ENCODE peak calls at places on chromosomes 2 and 18, in seven cellular contexts. One of them, this sample, is unnamed.

GRCh38 chr2:237322564-237322963 is 91.4 kb downstream of the COL6A3 start:
- DNase-seq in IMR-90: no peak
- DNase-seq in neuronal stem cell: no peak
- DNase-seq in trophoblast cell: no peak
- DNase-seq in mesendoderm: peak; percentile 37
- DNase-seq in mesenchymal stem cell: no peak
- DNase-seq in H1: no peak
- DNase-seq in this sample: peak; percentile 59

GRCh38 chr2:137806102-137806805 is 158.0 kb upstream of the HNMT start:
- DNase-seq in IMR-90: no peak
- DNase-seq in neuronal stem cell: no peak
- DNase-seq in trophoblast cell: no peak
- DNase-seq in mesendoderm: no peak
- DNase-seq in mesenchymal stem cell: no peak
- DNase-seq in H1: no peak
- DNase-seq in this sample: no peak

GRCh38 chr18:21662591-21662990 is 42.0 kb downstream of the ABHD3 start:
- DNase-seq in IMR-90: no peak
- DNase-seq in neuronal stem cell: no peak
- DNase-seq in trophoblast cell: no peak
- DNase-seq in mesendoderm: no peak
- DNase-seq in mesenchymal stem cell: no peak
- DNase-seq in H1: no peak
- DNase-seq in this sample: no peak

GRCh38 chr2:169108098-169108884 is 38.9 kb downstream of the DHRS9 start:
- DNase-seq in IMR-90: no peak
- DNase-seq in neuronal stem cell: no peak
- DNase-seq in trophoblast cell: no peak
- DNase-seq in mesendoderm: no peak
- DNase-seq in mesenchymal stem cell: no peak
- DNase-seq in H1: no peak
- DNase-seq in this sample: no peak

GRCh38 chr2:191638079-191638801 is 39.7 kb upstream of the NABP1 start:
- DNase-seq in IMR-90: no peak
- DNase-seq in neuronal stem cell: no peak
- DNase-seq in trophoblast cell: peak; percentile 63
- DNase-seq in mesendoderm: peak; percentile 32
- DNase-seq in mesenchymal stem cell: peak; percentile 63
- DNase-seq in H1: no peak
- DNase-seq in this sample: no peak

GRCh38 chr2:237665713-237666143 is 38.3 kb downstream of the LRRFIP1 start:
- DNase-seq in IMR-90: no peak
- DNase-seq in neuronal stem cell: peak; percentile 40
- DNase-seq in trophoblast cell: no peak
- DNase-seq in mesendoderm: peak; percentile 89
- DNase-seq in mesenchymal stem cell: no peak
- DNase-seq in H1: no peak
- DNase-seq in this sample: peak; percentile 68

GRCh38 chr2:101427743-101428142 is 40.4 kb upstream of the CREG2 start:
- DNase-seq in IMR-90: no peak
- DNase-seq in neuronal stem cell: no peak
- DNase-seq in trophoblast cell: no peak
- DNase-seq in mesendoderm: no peak
- DNase-seq in mesenchymal stem cell: no peak
- DNase-seq in H1: no peak
- DNase-seq in this sample: no peak

GRCh38 chr18:38750786-38751185 is 1185.2 kb upstream of the CELF4 start:
- DNase-seq in IMR-90: no peak
- DNase-seq in neuronal stem cell: no peak
- DNase-seq in trophoblast cell: no peak
- DNase-seq in mesendoderm: no peak
- DNase-seq in mesenchymal stem cell: no peak
- DNase-seq in H1: no peak
- DNase-seq in this sample: no peak

GRCh38 chr18:58419587-58420199 is 209.2 kb downstream of the ALPK2 start:
- DNase-seq in IMR-90: no peak
- DNase-seq in neuronal stem cell: no peak
- DNase-seq in trophoblast cell: no peak
- DNase-seq in mesendoderm: no peak
- DNase-seq in mesenchymal stem cell: no peak
- DNase-seq in H1: no peak
- DNase-seq in this sample: no peak

GRCh38 chr2:66575625-66576371 is 140.9 kb downstream of the MEIS1 start:
- DNase-seq in IMR-90: peak; percentile 70
- DNase-seq in neuronal stem cell: peak; percentile 56
- DNase-seq in trophoblast cell: no peak
- DNase-seq in mesendoderm: peak; percentile 59
- DNase-seq in mesenchymal stem cell: peak; percentile 56
- DNase-seq in H1: no peak
- DNase-seq in this sample: peak; percentile 55

GRCh38 chr2:120741514-120742448 is 6.1 kb downstream of the GLI2 start:
- DNase-seq in IMR-90: no peak
- DNase-seq in neuronal stem cell: peak; percentile 69
- DNase-seq in trophoblast cell: no peak
- DNase-seq in mesendoderm: peak; percentile 65
- DNase-seq in mesenchymal stem cell: peak; percentile 63
- DNase-seq in H1: no peak
- DNase-seq in this sample: peak; percentile 45

GRCh38 chr2:85423525-85423924 is 5.0 kb downstream of the SH2D6 start:
- DNase-seq in IMR-90: no peak
- DNase-seq in neuronal stem cell: no peak
- DNase-seq in trophoblast cell: no peak
- DNase-seq in mesendoderm: no peak
- DNase-seq in mesenchymal stem cell: no peak
- DNase-seq in H1: no peak
- DNase-seq in this sample: no peak

GRCh38 chr2:189661957-189662321 is 680 bp downstream of the ASNSD1 start:
- DNase-seq in IMR-90: no peak
- DNase-seq in neuronal stem cell: no peak
- DNase-seq in trophoblast cell: no peak
- DNase-seq in mesendoderm: no peak
- DNase-seq in mesenchymal stem cell: no peak
- DNase-seq in H1: no peak
- DNase-seq in this sample: no peak

GRCh38 chr18:477565-477964 is 22.9 kb downstream of the COLEC12 start:
- DNase-seq in IMR-90: no peak
- DNase-seq in neuronal stem cell: no peak
- DNase-seq in trophoblast cell: no peak
- DNase-seq in mesendoderm: peak; percentile 64
- DNase-seq in mesenchymal stem cell: no peak
- DNase-seq in H1: no peak
- DNase-seq in this sample: peak; percentile 43

GRCh38 chr2:145595296-145595695 is 1075.4 kb upstream of the ZEB2 start:
- DNase-seq in IMR-90: no peak
- DNase-seq in neuronal stem cell: no peak
- DNase-seq in trophoblast cell: no peak
- DNase-seq in mesendoderm: no peak
- DNase-seq in mesenchymal stem cell: peak; percentile 64
- DNase-seq in H1: no peak
- DNase-seq in this sample: no peak

GRCh38 chr2:235713244-235713643 is 219.4 kb downstream of the AGAP1 start:
- DNase-seq in IMR-90: no peak
- DNase-seq in neuronal stem cell: no peak
- DNase-seq in trophoblast cell: no peak
- DNase-seq in mesendoderm: no peak
- DNase-seq in mesenchymal stem cell: no peak
- DNase-seq in H1: no peak
- DNase-seq in this sample: no peak

GRCh38 chr2:235719146-235719942 is 225.5 kb downstream of the AGAP1 start:
- DNase-seq in IMR-90: peak; percentile 66
- DNase-seq in neuronal stem cell: no peak
- DNase-seq in trophoblast cell: no peak
- DNase-seq in mesendoderm: no peak
- DNase-seq in mesenchymal stem cell: no peak
- DNase-seq in H1: no peak
- DNase-seq in this sample: no peak

GRCh38 chr2:235716875-235717496 is 223.1 kb downstream of the AGAP1 start:
- DNase-seq in IMR-90: peak; percentile 45
- DNase-seq in neuronal stem cell: no peak
- DNase-seq in trophoblast cell: peak; percentile 9
- DNase-seq in mesendoderm: no peak
- DNase-seq in mesenchymal stem cell: peak; percentile 64
- DNase-seq in H1: no peak
- DNase-seq in this sample: no peak

GRCh38 chr2:235712176-235712575 is 218.3 kb downstream of the AGAP1 start:
- DNase-seq in IMR-90: no peak
- DNase-seq in neuronal stem cell: no peak
- DNase-seq in trophoblast cell: no peak
- DNase-seq in mesendoderm: no peak
- DNase-seq in mesenchymal stem cell: no peak
- DNase-seq in H1: no peak
- DNase-seq in this sample: no peak

DNA sequence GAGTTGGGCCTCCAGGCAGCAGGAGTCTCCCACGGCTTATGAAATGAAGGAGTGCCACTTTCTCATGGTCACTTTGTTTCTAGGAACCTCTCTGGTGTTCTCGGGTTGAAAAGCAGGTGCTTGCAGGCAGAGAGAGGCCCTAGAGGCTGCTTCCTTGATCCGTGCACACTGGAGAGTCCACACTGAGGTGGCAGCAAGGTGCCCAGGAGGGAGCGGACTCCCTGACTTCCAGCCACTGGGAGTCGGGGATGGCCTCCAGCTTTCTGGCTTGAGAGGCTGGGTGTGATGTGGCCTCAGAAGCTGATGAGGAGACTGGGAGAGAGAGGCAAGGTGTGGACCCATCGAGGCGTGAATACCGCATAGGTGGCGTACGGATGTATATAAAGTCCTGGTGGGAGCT is 221.8 kb downstream of the AGAP1 start:
- DNase-seq in IMR-90: no peak
- DNase-seq in neuronal stem cell: no peak
- DNase-seq in trophoblast cell: no peak
- DNase-seq in mesendoderm: no peak
- DNase-seq in mesenchymal stem cell: no peak
- DNase-seq in H1: no peak
- DNase-seq in this sample: no peak
- H3K79me1 ChIP-seq in IMR-90: no peaks in the 10 kb centered on the region
- H3K79me1 ChIP-seq in neuronal stem cell: peaks cover 6% of the 10 kb centered on the region
- H3K79me1 ChIP-seq in trophoblast cell: no peaks in the 10 kb centered on the region
- H3K79me1 ChIP-seq in mesendoderm: no peaks in the 10 kb centered on the region
- H3K79me1 ChIP-seq in mesenchymal stem cell: peaks cover 48% of the 10 kb centered on the region
- H3K79me1 ChIP-seq in H1: peaks cover 4% of the 10 kb centered on the region
- H3K79me1 ChIP-seq in this sample: no peaks in the 10 kb centered on the region

DNA sequence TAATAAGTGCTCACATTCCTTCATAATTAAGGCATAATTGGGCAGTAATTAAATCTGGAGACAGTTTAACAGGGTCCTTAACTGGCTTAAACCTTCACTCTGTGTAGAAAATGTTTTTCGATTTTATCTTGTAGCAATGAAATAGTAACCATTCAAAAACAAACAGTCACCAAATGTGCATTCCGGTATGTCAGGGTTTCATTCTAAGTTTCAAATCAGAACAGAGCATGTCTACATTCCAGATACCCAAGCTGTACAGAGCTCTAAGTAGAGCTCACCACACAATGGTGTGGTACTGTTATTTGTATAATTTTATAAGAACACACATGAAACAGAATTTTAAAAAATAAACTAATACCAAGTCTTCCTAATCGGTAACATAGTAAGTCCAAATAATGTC is 52.6 kb downstream of the SMAD2 start:
- DNase-seq in IMR-90: peak; percentile 29
- DNase-seq in neuronal stem cell: no peak
- DNase-seq in trophoblast cell: peak; percentile 3
- DNase-seq in mesendoderm: no peak
- DNase-seq in mesenchymal stem cell: no peak
- DNase-seq in H1: no peak
- DNase-seq in this sample: no peak
- H2AK5ac ChIP-seq in IMR-90: no peak overlapping the region
- H2AK5ac ChIP-seq in neuronal stem cell: no peak overlapping the region
- H2AK5ac ChIP-seq in trophoblast cell: no peak overlapping the region
- H2AK5ac ChIP-seq in mesendoderm: no peak overlapping the region
- H2AK5ac ChIP-seq in mesenchymal stem cell: no peak overlapping the region
- H2AK5ac ChIP-seq in H1: no peak overlapping the region
- H2AK5ac ChIP-seq in this sample: no peak overlapping the region

GRCh38 chr2:149235837-149236236 is 94.5 kb upstream of the LYPD6 start:
- DNase-seq in IMR-90: no peak
- DNase-seq in neuronal stem cell: no peak
- DNase-seq in trophoblast cell: no peak
- DNase-seq in mesendoderm: no peak
- DNase-seq in mesenchymal stem cell: no peak
- DNase-seq in H1: no peak
- DNase-seq in this sample: no peak
- H3K79me1 ChIP-seq in IMR-90: no peaks in the 10 kb centered on the region
- H3K79me1 ChIP-seq in neuronal stem cell: no peaks in the 10 kb centered on the region
- H3K79me1 ChIP-seq in trophoblast cell: no peaks in the 10 kb centered on the region
- H3K79me1 ChIP-seq in mesendoderm: no peaks in the 10 kb centered on the region
- H3K79me1 ChIP-seq in mesenchymal stem cell: no peaks in the 10 kb centered on the region
- H3K79me1 ChIP-seq in H1: no peaks in the 10 kb centered on the region
- H3K79me1 ChIP-seq in this sample: no peaks in the 10 kb centered on the region

GRCh38 chr2:238747557-238747956 is 100.3 kb upstream of the TWIST2 start:
- DNase-seq in IMR-90: no peak
- DNase-seq in neuronal stem cell: no peak
- DNase-seq in trophoblast cell: no peak
- DNase-seq in mesendoderm: no peak
- DNase-seq in mesenchymal stem cell: no peak
- DNase-seq in H1: no peak
- DNase-seq in this sample: no peak

GRCh38 chr2:238754259-238754658 is 93.6 kb upstream of the TWIST2 start:
- DNase-seq in IMR-90: no peak
- DNase-seq in neuronal stem cell: no peak
- DNase-seq in trophoblast cell: no peak
- DNase-seq in mesendoderm: peak; percentile 20
- DNase-seq in mesenchymal stem cell: no peak
- DNase-seq in H1: no peak
- DNase-seq in this sample: no peak

GRCh38 chr2:238747114-238747513 is 100.8 kb upstream of the TWIST2 start:
- DNase-seq in IMR-90: no peak
- DNase-seq in neuronal stem cell: no peak
- DNase-seq in trophoblast cell: no peak
- DNase-seq in mesendoderm: no peak
- DNase-seq in mesenchymal stem cell: no peak
- DNase-seq in H1: no peak
- DNase-seq in this sample: no peak

GRCh38 chr2:238745997-238746396 is 101.9 kb upstream of the TWIST2 start:
- DNase-seq in IMR-90: no peak
- DNase-seq in neuronal stem cell: no peak
- DNase-seq in trophoblast cell: no peak
- DNase-seq in mesendoderm: no peak
- DNase-seq in mesenchymal stem cell: no peak
- DNase-seq in H1: no peak
- DNase-seq in this sample: no peak

DNA sequence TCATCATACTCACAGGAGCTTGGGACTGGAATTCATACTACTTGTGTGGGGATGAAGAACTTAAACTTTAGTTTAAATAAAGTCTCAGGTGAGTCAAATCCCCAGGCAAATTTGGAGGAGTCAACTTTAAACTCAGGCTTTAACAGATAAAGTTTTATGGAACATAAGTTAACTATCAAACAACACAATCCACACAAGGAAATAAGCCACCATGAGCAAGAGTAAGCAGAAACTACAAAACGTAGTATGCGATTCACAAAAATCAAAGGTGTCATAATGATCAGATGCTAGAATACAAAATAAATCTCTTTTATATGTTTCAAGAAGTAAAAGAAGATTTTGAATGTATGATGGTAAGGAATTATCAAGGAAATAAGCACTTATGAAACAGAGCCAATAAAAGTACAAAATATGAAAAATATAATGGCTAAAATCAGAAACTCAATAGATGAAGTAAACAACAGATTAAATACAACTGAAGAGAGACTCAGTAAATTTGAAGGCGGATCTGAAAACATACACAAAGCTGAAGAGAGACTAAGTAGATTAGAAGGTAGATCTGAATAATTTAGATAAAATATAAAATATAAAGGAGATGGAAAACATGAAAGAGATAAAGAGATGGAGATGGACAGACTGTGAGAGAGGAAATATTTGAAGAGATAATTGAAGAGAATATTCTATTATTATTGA is 97.5 kb upstream of the TWIST2 start:
- DNase-seq in IMR-90: no peak
- DNase-seq in neuronal stem cell: no peak
- DNase-seq in trophoblast cell: no peak
- DNase-seq in mesendoderm: no peak
- DNase-seq in mesenchymal stem cell: no peak
- DNase-seq in H1: no peak
- DNase-seq in this sample: no peak
- H2AK5ac ChIP-seq in IMR-90: no peak overlapping the region
- H2AK5ac ChIP-seq in neuronal stem cell: no peak overlapping the region
- H2AK5ac ChIP-seq in trophoblast cell: no peak overlapping the region
- H2AK5ac ChIP-seq in mesendoderm: no peak overlapping the region
- H2AK5ac ChIP-seq in mesenchymal stem cell: no peak overlapping the region
- H2AK5ac ChIP-seq in H1: no peak overlapping the region
- H2AK5ac ChIP-seq in this sample: no peak overlapping the region

This sample was measured in H9.